ENCODE peak calls at places on chromosome 7, in five cellular contexts. N is AG09309, B is fibroblast of lung, T is transverse colon, D is sigmoid colon. X is an unnamed sample.
A peak's percentile ranks its signal among the peaks of the same experiment; 100 is the strongest.

GRCh38 chr7:12220321-12221046 is 9.4 kb downstream of the TMEM106B start:
- DNase-seq in N (no peak), B (no peak), T (no peak), D (no peak), X (no peak)

GRCh38 chr7:130896898-130897514 is 163.0 kb upstream of the KLF14 start:
- DNase-seq in N (no peak), B (peak; percentile 90), T (peak; percentile 80), D (peak; percentile 81), X (no peak)

GRCh38 chr7:101608772-101609713 is 20.1 kb downstream of the MYL10 start:
- DNase-seq in N (no peak), B (no peak), T (peak; percentile 78), D (no peak), X (no peak)

GRCh38 chr7:22723642-22724041 is 3.4 kb upstream of the IL6 start:
- DNase-seq in N (no peak), B (peak; percentile 71), T (no peak), D (peak; percentile 75), X (no peak)

GRCh38 chr7:3937146-3937545 is 636.1 kb downstream of the SDK1 start:
- DNase-seq in N (no peak), B (no peak), T (no peak), D (no peak), X (no peak)

GRCh38 chr7:82056282-82056681 is 286.4 kb upstream of the HGF start:
- DNase-seq in N (no peak), B (no peak), T (no peak), D (no peak), X (no peak)

GRCh38 chr7:151759591-151760042 is 117.3 kb downstream of the PRKAG2 start:
- DNase-seq in N (no peak), B (peak; percentile 69), T (peak; percentile 53), D (peak; percentile 83), X (peak; percentile 40)

GRCh38 chr7:13920053-13920697 is 69.3 kb downstream of the ETV1 start:
- DNase-seq in N (peak; percentile 99), B (peak; percentile 100), T (peak; percentile 20), D (no peak), X (peak; percentile 98)

GRCh38 chr7:31488562-31489203 is 25.2 kb upstream of the ITPRID1 start:
- DNase-seq in N (no peak), B (peak; percentile 20), T (peak; percentile 56), D (no peak), X (peak; percentile 59)

GRCh38 chr7:27165655-27166474 is 528 bp upstream of the HOXA9 start:
- DNase-seq in N (peak; percentile 98), B (no peak), T (no peak), D (peak; percentile 83), X (no peak)

GRCh38 chr7:18179058-18179457 is 151.4 kb upstream of the PRPS1L1 start:
- DNase-seq in N (no peak), B (no peak), T (no peak), D (no peak), X (peak; percentile 3)

GRCh38 chr7:27684491-27684890 is 21.8 kb upstream of the HIBADH start:
- DNase-seq in N (no peak), B (no peak), T (no peak), D (no peak), X (no peak)

GRCh38 chr7:741850-742249 is 14.8 kb upstream of the PRKAR1B start:
- DNase-seq in N (no peak), B (no peak), T (no peak), D (peak; percentile 44), X (no peak)

DNA sequence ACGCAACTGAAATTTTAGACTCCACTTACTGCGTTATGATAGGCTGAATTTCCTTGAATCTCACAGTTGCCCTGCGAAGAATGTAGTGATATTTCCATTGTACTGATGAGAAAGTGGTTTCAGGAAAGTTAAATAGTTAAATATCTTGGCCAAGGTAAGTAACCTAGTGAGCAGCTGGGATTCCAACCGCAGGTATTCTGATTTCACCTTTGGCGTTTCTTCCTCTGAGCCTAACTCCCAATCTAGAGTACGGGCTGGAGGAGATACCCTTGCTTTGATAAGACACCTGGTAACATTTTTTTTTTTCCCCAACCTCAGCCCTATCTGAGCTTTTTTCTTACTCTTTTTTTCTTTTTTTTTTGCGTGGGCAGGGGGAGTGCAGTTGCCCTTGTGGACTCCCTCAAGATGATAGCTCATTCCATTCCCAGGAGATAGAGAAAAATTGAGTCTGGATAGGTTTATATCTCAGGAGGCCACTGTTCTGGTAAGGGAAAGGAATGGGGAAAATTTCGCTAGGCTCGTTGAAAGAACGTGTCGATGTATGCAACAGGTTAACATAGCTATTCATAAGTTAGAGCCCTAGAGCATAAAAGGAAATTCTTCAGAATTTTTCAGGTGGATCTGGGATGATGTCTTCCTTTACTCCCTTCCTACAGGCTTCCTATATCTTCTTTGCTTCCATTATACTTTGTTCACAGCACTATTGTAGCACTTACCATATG is 3.1 kb upstream of the TAS2R38 start:
- DNase-seq in N (no peak), B (no peak), T (no peak), D (no peak), X (no peak)
- TF ChIP-seq CTCF in N (no peak), B (no peak), T (no peak), D (no peak), X (no peak)

GRCh38 chr7:94418851-94419250 is 24.2 kb downstream of the COL1A2 start:
- DNase-seq in N (no peak), B (no peak), T (no peak), D (no peak), X (no peak)

GRCh38 chr7:94420321-94420720 is 25.6 kb downstream of the COL1A2 start:
- DNase-seq in N (no peak), B (no peak), T (no peak), D (no peak), X (no peak)

GRCh38 chr7:94417921-94418320 is 23.2 kb downstream of the COL1A2 start:
- DNase-seq in N (no peak), B (no peak), T (no peak), D (no peak), X (no peak)

GRCh38 chr7:94414481-94414880 is 19.8 kb downstream of the COL1A2 start:
- DNase-seq in N (no peak), B (peak; percentile 70), T (no peak), D (no peak), X (no peak)

DNA sequence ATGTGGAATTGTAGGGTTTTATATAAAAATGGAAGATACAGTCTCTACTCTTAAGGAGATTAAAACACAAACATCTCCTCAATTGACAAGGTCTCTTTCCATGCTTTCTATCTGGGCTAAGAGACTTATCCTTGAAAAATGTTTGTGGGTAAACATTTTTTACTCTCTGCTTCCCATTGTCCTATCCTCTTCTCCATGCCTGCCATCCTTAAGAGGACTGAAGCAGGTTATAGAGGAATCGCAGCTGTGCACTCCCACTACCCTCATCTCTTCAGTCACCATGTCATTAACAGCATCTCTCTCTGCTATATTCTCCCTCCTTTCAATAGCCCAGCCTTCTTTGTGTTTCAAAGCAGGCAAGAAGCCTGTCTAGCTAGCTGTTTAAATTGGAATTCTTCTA is 22.6 kb downstream of the COL1A2 start:
- DNase-seq in N (no peak), B (no peak), T (no peak), D (no peak), X (no peak)
- H3K4me3 ChIP-seq in N (no peak overlapping the region), B (no peak overlapping the region), T (no peak overlapping the region), D (no peak overlapping the region), X (no peak overlapping the region)

DNA sequence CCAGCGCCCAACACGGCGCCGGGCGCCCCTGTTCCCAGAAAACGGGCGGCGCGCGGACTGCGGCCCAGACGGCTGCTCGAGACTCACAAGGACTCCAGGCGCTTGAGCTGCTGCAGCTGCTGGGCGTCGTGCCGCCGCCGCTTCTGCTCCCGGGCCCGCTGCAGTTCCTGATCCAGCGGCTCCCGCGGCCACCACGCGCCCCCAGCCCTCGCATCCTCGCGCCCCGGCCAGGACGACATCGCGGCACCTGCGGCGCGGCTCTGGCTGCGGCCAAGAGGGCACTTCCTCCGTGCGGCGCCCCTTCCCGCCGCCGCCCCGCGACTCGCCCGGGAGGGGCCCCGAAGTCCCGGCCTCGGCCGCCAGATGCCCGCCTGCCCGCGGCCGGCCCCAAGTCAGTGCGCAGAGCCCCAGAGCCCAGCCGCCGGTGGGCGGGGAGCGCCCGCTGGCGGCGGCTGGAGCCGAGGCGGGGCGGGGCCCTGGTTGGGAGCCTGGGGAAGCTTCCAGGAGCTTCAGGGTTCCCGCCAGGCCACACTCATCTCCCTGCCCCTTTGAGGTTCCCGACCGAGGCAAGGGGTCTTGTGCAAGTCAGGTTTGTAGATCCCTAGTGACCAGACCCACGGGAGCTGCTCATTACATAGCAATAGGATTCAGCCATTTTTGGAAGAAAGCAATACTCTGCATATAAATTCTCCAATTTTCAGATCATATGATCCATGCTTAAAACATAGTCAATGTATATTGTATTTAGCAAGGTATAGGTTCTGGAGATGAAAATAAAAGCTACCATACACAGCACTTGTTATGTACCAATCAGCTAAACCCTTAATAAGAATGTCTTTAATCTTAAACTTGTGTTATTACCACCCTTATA is 14.2 kb upstream of the FKBP9 start:
- DNase-seq in N (no peak), B (peak; percentile 69), T (peak; percentile 86), D (peak; percentile 89), X (no peak)
- TF ChIP-seq CTCF in N (peak; percentile 39), B (peak; percentile 44), T (no peak), D (no peak), X (peak; percentile 51)

DNA sequence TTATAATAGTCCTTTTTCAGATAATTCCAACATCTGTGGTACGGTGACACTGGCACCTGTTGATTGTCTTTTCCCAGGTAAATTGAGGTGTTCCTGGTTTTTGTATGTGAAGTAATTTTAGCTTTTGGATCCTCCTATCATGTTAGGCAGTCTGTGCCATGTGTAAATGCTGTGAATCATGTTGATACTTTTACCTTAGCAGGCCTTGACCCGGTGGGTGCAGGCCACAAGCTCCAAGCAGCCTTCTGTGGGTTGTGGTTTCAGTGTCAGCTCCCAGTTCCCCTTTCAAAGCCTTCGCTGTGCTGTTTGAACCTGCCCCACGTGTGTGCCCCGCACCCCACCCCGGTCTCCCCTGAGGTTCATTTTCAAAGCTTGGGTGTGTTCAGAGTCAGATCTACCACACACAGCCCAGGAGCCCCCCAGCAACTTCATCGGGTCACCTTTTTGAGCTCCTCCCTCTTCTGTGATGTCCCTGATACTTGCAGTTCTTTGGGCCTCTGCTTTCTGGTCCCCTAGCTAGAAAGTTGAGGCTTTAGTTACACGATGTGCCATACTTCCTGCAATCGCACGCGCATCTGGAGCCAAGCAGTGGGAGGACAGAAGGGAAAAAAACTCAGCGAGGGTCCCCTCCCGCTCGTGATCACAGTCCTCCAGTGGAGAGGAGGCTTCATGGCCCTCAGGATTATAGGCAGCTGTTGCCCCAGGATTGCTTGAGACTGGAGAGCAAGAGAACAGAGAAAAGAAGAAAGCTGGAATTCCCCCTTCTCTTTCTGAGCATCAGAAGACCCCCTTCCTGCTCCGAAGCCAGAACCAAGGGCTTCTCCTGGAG is 8.7 kb upstream of the BHLHA15 start:
- DNase-seq in N (no peak), B (no peak), T (peak; percentile 74), D (no peak), X (no peak)
- H3K4me3 ChIP-seq in N (no peak overlapping the region), B (no peak overlapping the region), T (no peak overlapping the region), D (no peak overlapping the region), X (no peak overlapping the region)